ENCODE peak calls at places on chromosomes 6 and 20, in seven cellular contexts. One of them, this sample, is unnamed.

GRCh38 chr6:35024601-35025054 is 116.5 kb downstream of the TCP11 start:
- DNase-seq in midbrain: peak; percentile 61
- DNase-seq in HTR-8/SVneo: peak; percentile 19
- DNase-seq in uterus: no peak
- DNase-seq in CD8-positive, alpha-beta T cell: no peak
- DNase-seq in AG10803: peak; percentile 49
- DNase-seq in nephron progenitor cell: no peak
- DNase-seq in this sample: no peak

GRCh38 chr6:14897836-14898235 is 348.0 kb upstream of the JARID2 start:
- DNase-seq in midbrain: no peak
- DNase-seq in HTR-8/SVneo: no peak
- DNase-seq in uterus: no peak
- DNase-seq in CD8-positive, alpha-beta T cell: no peak
- DNase-seq in AG10803: no peak
- DNase-seq in nephron progenitor cell: no peak
- DNase-seq in this sample: no peak

GRCh38 chr6:38517005-38517404 is 122.7 kb downstream of the BTBD9 start:
- DNase-seq in midbrain: no peak
- DNase-seq in HTR-8/SVneo: no peak
- DNase-seq in uterus: no peak
- DNase-seq in CD8-positive, alpha-beta T cell: no peak
- DNase-seq in AG10803: peak; percentile 5
- DNase-seq in nephron progenitor cell: no peak
- DNase-seq in this sample: no peak

GRCh38 chr20:33650753-33651561 is 11.2 kb upstream of the C20orf144 start:
- DNase-seq in midbrain: no peak
- DNase-seq in HTR-8/SVneo: no peak
- DNase-seq in uterus: no peak
- DNase-seq in CD8-positive, alpha-beta T cell: no peak
- DNase-seq in AG10803: no peak
- DNase-seq in nephron progenitor cell: no peak
- DNase-seq in this sample: no peak

GRCh38 chr20:41475507-41475906 is 108.9 kb upstream of the EMILIN3 start:
- DNase-seq in midbrain: no peak
- DNase-seq in HTR-8/SVneo: no peak
- DNase-seq in uterus: no peak
- DNase-seq in CD8-positive, alpha-beta T cell: no peak
- DNase-seq in AG10803: peak; percentile 40
- DNase-seq in nephron progenitor cell: no peak
- DNase-seq in this sample: no peak

GRCh38 chr6:7646394-7646793 is 56.4 kb downstream of the SNRNP48 start:
- DNase-seq in midbrain: no peak
- DNase-seq in HTR-8/SVneo: no peak
- DNase-seq in uterus: no peak
- DNase-seq in CD8-positive, alpha-beta T cell: no peak
- DNase-seq in AG10803: peak; percentile 43
- DNase-seq in nephron progenitor cell: no peak
- DNase-seq in this sample: no peak

GRCh38 chr20:5510446-5510845 is 193.7 kb upstream of the PROKR2 start:
- DNase-seq in midbrain: no peak
- DNase-seq in HTR-8/SVneo: no peak
- DNase-seq in uterus: no peak
- DNase-seq in CD8-positive, alpha-beta T cell: no peak
- DNase-seq in AG10803: no peak
- DNase-seq in nephron progenitor cell: peak; percentile 50
- DNase-seq in this sample: no peak

GRCh38 chr6:126766820-126767219 is 351.7 kb upstream of the RSPO3 start:
- DNase-seq in midbrain: no peak
- DNase-seq in HTR-8/SVneo: no peak
- DNase-seq in uterus: no peak
- DNase-seq in CD8-positive, alpha-beta T cell: no peak
- DNase-seq in AG10803: no peak
- DNase-seq in nephron progenitor cell: no peak
- DNase-seq in this sample: no peak

GRCh38 chr6:10373642-10374359 is 41.1 kb downstream of the TFAP2A start:
- DNase-seq in midbrain: no peak
- DNase-seq in HTR-8/SVneo: peak; percentile 59
- DNase-seq in uterus: no peak
- DNase-seq in CD8-positive, alpha-beta T cell: no peak
- DNase-seq in AG10803: peak; percentile 25
- DNase-seq in nephron progenitor cell: no peak
- DNase-seq in this sample: no peak

GRCh38 chr6:129844118-129844891 is 16.8 kb downstream of the TMEM244 start:
- DNase-seq in midbrain: no peak
- DNase-seq in HTR-8/SVneo: peak; percentile 75
- DNase-seq in uterus: no peak
- DNase-seq in CD8-positive, alpha-beta T cell: no peak
- DNase-seq in AG10803: peak; percentile 66
- DNase-seq in nephron progenitor cell: peak; percentile 5
- DNase-seq in this sample: no peak

GRCh38 chr6:32177182-32177787 is 920 bp upstream of the RNF5 start:
- DNase-seq in midbrain: peak; percentile 63
- DNase-seq in HTR-8/SVneo: no peak
- DNase-seq in uterus: no peak
- DNase-seq in CD8-positive, alpha-beta T cell: no peak
- DNase-seq in AG10803: no peak
- DNase-seq in nephron progenitor cell: peak; percentile 46
- DNase-seq in this sample: no peak

GRCh38 chr6:149636116-149636515 is 12.4 kb downstream of the KATNA1 start:
- DNase-seq in midbrain: no peak
- DNase-seq in HTR-8/SVneo: no peak
- DNase-seq in uterus: no peak
- DNase-seq in CD8-positive, alpha-beta T cell: no peak
- DNase-seq in AG10803: peak; percentile 54
- DNase-seq in nephron progenitor cell: no peak
- DNase-seq in this sample: no peak

GRCh38 chr20:51767018-51767866 is 948 bp downstream of the ATP9A start:
- DNase-seq in midbrain: peak; percentile 72
- DNase-seq in HTR-8/SVneo: peak; percentile 88
- DNase-seq in uterus: peak; percentile 64
- DNase-seq in CD8-positive, alpha-beta T cell: no peak
- DNase-seq in AG10803: peak; percentile 20
- DNase-seq in nephron progenitor cell: peak; percentile 77
- DNase-seq in this sample: peak; percentile 66

GRCh38 chr6:157527471-157527907 is 146.5 kb downstream of the ZDHHC14 start:
- DNase-seq in midbrain: no peak
- DNase-seq in HTR-8/SVneo: no peak
- DNase-seq in uterus: peak; percentile 54
- DNase-seq in CD8-positive, alpha-beta T cell: no peak
- DNase-seq in AG10803: no peak
- DNase-seq in nephron progenitor cell: no peak
- DNase-seq in this sample: peak; percentile 61

GRCh38 chr6:47278545-47278944 is 31.2 kb downstream of the TNFRSF21 start:
- DNase-seq in midbrain: no peak
- DNase-seq in HTR-8/SVneo: no peak
- DNase-seq in uterus: no peak
- DNase-seq in CD8-positive, alpha-beta T cell: no peak
- DNase-seq in AG10803: peak; percentile 64
- DNase-seq in nephron progenitor cell: no peak
- DNase-seq in this sample: no peak

GRCh38 chr20:22757424-22758189 is 173.2 kb upstream of the FOXA2 start:
- DNase-seq in midbrain: no peak
- DNase-seq in HTR-8/SVneo: no peak
- DNase-seq in uterus: no peak
- DNase-seq in CD8-positive, alpha-beta T cell: no peak
- DNase-seq in AG10803: no peak
- DNase-seq in nephron progenitor cell: no peak
- DNase-seq in this sample: no peak

GRCh38 chr6:134510920-134511319 is 193.0 kb upstream of the SGK1 start:
- DNase-seq in midbrain: no peak
- DNase-seq in HTR-8/SVneo: no peak
- DNase-seq in uterus: no peak
- DNase-seq in CD8-positive, alpha-beta T cell: no peak
- DNase-seq in AG10803: no peak
- DNase-seq in nephron progenitor cell: no peak
- DNase-seq in this sample: no peak

GRCh38 chr6:42128460-42129359 is 13.7 kb downstream of the C6orf132 start:
- DNase-seq in midbrain: no peak
- DNase-seq in HTR-8/SVneo: no peak
- DNase-seq in uterus: no peak
- DNase-seq in CD8-positive, alpha-beta T cell: no peak
- DNase-seq in AG10803: no peak
- DNase-seq in nephron progenitor cell: no peak
- DNase-seq in this sample: no peak

GRCh38 chr20:31684153-31685003 is 38.3 kb downstream of the BCL2L1 start:
- DNase-seq in midbrain: no peak
- DNase-seq in HTR-8/SVneo: no peak
- DNase-seq in uterus: no peak
- DNase-seq in CD8-positive, alpha-beta T cell: no peak
- DNase-seq in AG10803: no peak
- DNase-seq in nephron progenitor cell: no peak
- DNase-seq in this sample: no peak

GRCh38 chr20:57618091-57618765 is 2.0 kb downstream of the ZBP1 start:
- DNase-seq in midbrain: no peak
- DNase-seq in HTR-8/SVneo: peak; percentile 79
- DNase-seq in uterus: no peak
- DNase-seq in CD8-positive, alpha-beta T cell: no peak
- DNase-seq in AG10803: no peak
- DNase-seq in nephron progenitor cell: no peak
- DNase-seq in this sample: peak; percentile 54

GRCh38 chr6:126897779-126898178 is 220.7 kb upstream of the RSPO3 start:
- DNase-seq in midbrain: no peak
- DNase-seq in HTR-8/SVneo: no peak
- DNase-seq in uterus: no peak
- DNase-seq in CD8-positive, alpha-beta T cell: no peak
- DNase-seq in AG10803: no peak
- DNase-seq in nephron progenitor cell: no peak
- DNase-seq in this sample: no peak

GRCh38 chr6:101614774-101615173 is 221.3 kb downstream of the GRIK2 start:
- DNase-seq in midbrain: no peak
- DNase-seq in HTR-8/SVneo: no peak
- DNase-seq in uterus: no peak
- DNase-seq in CD8-positive, alpha-beta T cell: no peak
- DNase-seq in AG10803: peak; percentile 28
- DNase-seq in nephron progenitor cell: no peak
- DNase-seq in this sample: no peak

GRCh38 chr6:105402090-105402980 is 547 bp downstream of the PREP start:
- DNase-seq in midbrain: peak; percentile 14
- DNase-seq in HTR-8/SVneo: peak; percentile 18
- DNase-seq in uterus: no peak
- DNase-seq in CD8-positive, alpha-beta T cell: no peak
- DNase-seq in AG10803: peak; percentile 52
- DNase-seq in nephron progenitor cell: peak; percentile 18
- DNase-seq in this sample: peak; percentile 33

GRCh38 chr6:140040391-140040790 is 665.9 kb upstream of the CITED2 start:
- DNase-seq in midbrain: no peak
- DNase-seq in HTR-8/SVneo: no peak
- DNase-seq in uterus: no peak
- DNase-seq in CD8-positive, alpha-beta T cell: no peak
- DNase-seq in AG10803: no peak
- DNase-seq in nephron progenitor cell: no peak
- DNase-seq in this sample: no peak

GRCh38 chr6:147567141-147567805 is 58.8 kb downstream of the SAMD5 start:
- DNase-seq in midbrain: no peak
- DNase-seq in HTR-8/SVneo: no peak
- DNase-seq in uterus: no peak
- DNase-seq in CD8-positive, alpha-beta T cell: no peak
- DNase-seq in AG10803: no peak
- DNase-seq in nephron progenitor cell: no peak
- DNase-seq in this sample: no peak

GRCh38 chr6:54427396-54427910 is 119.2 kb downstream of the TINAG start:
- DNase-seq in midbrain: no peak
- DNase-seq in HTR-8/SVneo: no peak
- DNase-seq in uterus: no peak
- DNase-seq in CD8-positive, alpha-beta T cell: no peak
- DNase-seq in AG10803: no peak
- DNase-seq in nephron progenitor cell: no peak
- DNase-seq in this sample: no peak

GRCh38 chr6:113994934-113995342 is 24.0 kb upstream of the HDAC2 start:
- DNase-seq in midbrain: peak; percentile 94
- DNase-seq in HTR-8/SVneo: peak; percentile 84
- DNase-seq in uterus: no peak
- DNase-seq in CD8-positive, alpha-beta T cell: no peak
- DNase-seq in AG10803: peak; percentile 95
- DNase-seq in nephron progenitor cell: peak; percentile 42
- DNase-seq in this sample: no peak

GRCh38 chr20:51164732-51165530 is 142.0 kb upstream of the KCNG1 start:
- DNase-seq in midbrain: no peak
- DNase-seq in HTR-8/SVneo: no peak
- DNase-seq in uterus: no peak
- DNase-seq in CD8-positive, alpha-beta T cell: no peak
- DNase-seq in AG10803: no peak
- DNase-seq in nephron progenitor cell: no peak
- DNase-seq in this sample: no peak

This sample was measured in tibial artery.